ENCODE peak calls at places on chromosome X, in four cellular contexts. One of them, this sample, is unnamed.

GRCh38 chrX:109992203-109992602 is 10.7 kb upstream of the TMEM164 start:
- DNase-seq in D341Med: no peak
- DNase-seq in stimulated activated CD4-positive, alpha-beta T cell treated with anti-CD3 and anti-CD28 coated beads, Interleukin-4, amount 100 ng/mL, for 24 hours: no peak
- DNase-seq in GM03348: no peak
- DNase-seq in this sample: no peak

GRCh38 chrX:23066588-23067281 is 67.0 kb downstream of the DDX53 start:
- DNase-seq in D341Med: no peak
- DNase-seq in stimulated activated CD4-positive, alpha-beta T cell treated with anti-CD3 and anti-CD28 coated beads, Interleukin-4, amount 100 ng/mL, for 24 hours: no peak
- DNase-seq in GM03348: no peak
- DNase-seq in this sample: no peak

GRCh38 chrX:107714196-107714811 is 61.3 kb downstream of the TSC22D3 start:
- DNase-seq in D341Med: no peak
- DNase-seq in stimulated activated CD4-positive, alpha-beta T cell treated with anti-CD3 and anti-CD28 coated beads, Interleukin-4, amount 100 ng/mL, for 24 hours: no peak
- DNase-seq in GM03348: no peak
- DNase-seq in this sample: no peak

GRCh38 chrX:116596010-116596409 is 133.2 kb upstream of the CT83 start:
- DNase-seq in D341Med: no peak
- DNase-seq in stimulated activated CD4-positive, alpha-beta T cell treated with anti-CD3 and anti-CD28 coated beads, Interleukin-4, amount 100 ng/mL, for 24 hours: no peak
- DNase-seq in GM03348: no peak
- DNase-seq in this sample: no peak

GRCh38 chrX:42398967-42399631 is 378.9 kb downstream of the PPP1R2C start:
- DNase-seq in D341Med: no peak
- DNase-seq in stimulated activated CD4-positive, alpha-beta T cell treated with anti-CD3 and anti-CD28 coated beads, Interleukin-4, amount 100 ng/mL, for 24 hours: no peak
- DNase-seq in GM03348: no peak
- DNase-seq in this sample: no peak

GRCh38 chrX:84047339-84047738 is 140.7 kb downstream of the RPS6KA6 start:
- DNase-seq in D341Med: peak
- DNase-seq in stimulated activated CD4-positive, alpha-beta T cell treated with anti-CD3 and anti-CD28 coated beads, Interleukin-4, amount 100 ng/mL, for 24 hours: no peak
- DNase-seq in GM03348: no peak
- DNase-seq in this sample: no peak

GRCh38 chrX:1546601-1547275 is 9.8 kb upstream of the P2RY8 start:
- DNase-seq in D341Med: no peak
- DNase-seq in stimulated activated CD4-positive, alpha-beta T cell treated with anti-CD3 and anti-CD28 coated beads, Interleukin-4, amount 100 ng/mL, for 24 hours: no peak
- DNase-seq in GM03348: no peak
- DNase-seq in this sample: peak

GRCh38 chrX:49956313-49956712 is 33.9 kb downstream of the CLCN5 start:
- DNase-seq in D341Med: no peak
- DNase-seq in stimulated activated CD4-positive, alpha-beta T cell treated with anti-CD3 and anti-CD28 coated beads, Interleukin-4, amount 100 ng/mL, for 24 hours: no peak
- DNase-seq in GM03348: no peak
- DNase-seq in this sample: no peak

GRCh38 chrX:53071604-53072417 is 10.4 kb upstream of the TSPYL2 start:
- DNase-seq in D341Med: peak
- DNase-seq in stimulated activated CD4-positive, alpha-beta T cell treated with anti-CD3 and anti-CD28 coated beads, Interleukin-4, amount 100 ng/mL, for 24 hours: peak
- DNase-seq in GM03348: peak
- DNase-seq in this sample: peak

GRCh38 chrX:153537526-153538295 is 20.3 kb downstream of the ATP2B3 start:
- DNase-seq in D341Med: peak
- DNase-seq in stimulated activated CD4-positive, alpha-beta T cell treated with anti-CD3 and anti-CD28 coated beads, Interleukin-4, amount 100 ng/mL, for 24 hours: no peak
- DNase-seq in GM03348: no peak
- DNase-seq in this sample: no peak

GRCh38 chrX:12779534-12779933 is 11.7 kb upstream of the PRPS2 start:
- DNase-seq in D341Med: no peak
- DNase-seq in stimulated activated CD4-positive, alpha-beta T cell treated with anti-CD3 and anti-CD28 coated beads, Interleukin-4, amount 100 ng/mL, for 24 hours: no peak
- DNase-seq in GM03348: no peak
- DNase-seq in this sample: no peak

GRCh38 chrX:32483534-32484136 is 727.7 kb downstream of the DMD start:
- DNase-seq in D341Med: no peak
- DNase-seq in stimulated activated CD4-positive, alpha-beta T cell treated with anti-CD3 and anti-CD28 coated beads, Interleukin-4, amount 100 ng/mL, for 24 hours: no peak
- DNase-seq in GM03348: no peak
- DNase-seq in this sample: no peak

GRCh38 chrX:109533005-109533404 is 3.6 kb upstream of the NXT2 start:
- DNase-seq in D341Med: no peak
- DNase-seq in stimulated activated CD4-positive, alpha-beta T cell treated with anti-CD3 and anti-CD28 coated beads, Interleukin-4, amount 100 ng/mL, for 24 hours: no peak
- DNase-seq in GM03348: no peak
- DNase-seq in this sample: no peak

GRCh38 chrX:154827624-154828408 is 6.6 kb downstream of the SMIM9 start:
- DNase-seq in D341Med: no peak
- DNase-seq in stimulated activated CD4-positive, alpha-beta T cell treated with anti-CD3 and anti-CD28 coated beads, Interleukin-4, amount 100 ng/mL, for 24 hours: no peak
- DNase-seq in GM03348: no peak
- DNase-seq in this sample: no peak

GRCh38 chrX:70052895-70053615 is 3.3 kb upstream of the AWAT2 start:
- DNase-seq in D341Med: no peak
- DNase-seq in stimulated activated CD4-positive, alpha-beta T cell treated with anti-CD3 and anti-CD28 coated beads, Interleukin-4, amount 100 ng/mL, for 24 hours: no peak
- DNase-seq in GM03348: no peak
- DNase-seq in this sample: no peak

GRCh38 chrX:12950851-12951589 is 23.9 kb upstream of the TMSB4X start:
- DNase-seq in D341Med: peak
- DNase-seq in stimulated activated CD4-positive, alpha-beta T cell treated with anti-CD3 and anti-CD28 coated beads, Interleukin-4, amount 100 ng/mL, for 24 hours: peak
- DNase-seq in GM03348: no peak
- DNase-seq in this sample: no peak

GRCh38 chrX:121831601-121832000 is 784.2 kb downstream of the GLUD2 start:
- DNase-seq in D341Med: no peak
- DNase-seq in stimulated activated CD4-positive, alpha-beta T cell treated with anti-CD3 and anti-CD28 coated beads, Interleukin-4, amount 100 ng/mL, for 24 hours: no peak
- DNase-seq in GM03348: peak
- DNase-seq in this sample: no peak

GRCh38 chrX:69076084-69076483 is 89.2 kb downstream of the PJA1 start:
- DNase-seq in D341Med: no peak
- DNase-seq in stimulated activated CD4-positive, alpha-beta T cell treated with anti-CD3 and anti-CD28 coated beads, Interleukin-4, amount 100 ng/mL, for 24 hours: no peak
- DNase-seq in GM03348: no peak
- DNase-seq in this sample: peak

GRCh38 chrX:109902665-109903064 is 100.2 kb upstream of the TMEM164 start:
- DNase-seq in D341Med: no peak
- DNase-seq in stimulated activated CD4-positive, alpha-beta T cell treated with anti-CD3 and anti-CD28 coated beads, Interleukin-4, amount 100 ng/mL, for 24 hours: no peak
- DNase-seq in GM03348: peak
- DNase-seq in this sample: no peak

GRCh38 chrX:49754238-49754857 is 58.6 kb upstream of the PAGE1 start:
- DNase-seq in D341Med: peak
- DNase-seq in stimulated activated CD4-positive, alpha-beta T cell treated with anti-CD3 and anti-CD28 coated beads, Interleukin-4, amount 100 ng/mL, for 24 hours: peak
- DNase-seq in GM03348: peak
- DNase-seq in this sample: no peak

GRCh38 chrX:18833071-18833731 is 125.8 kb downstream of the PPEF1 start:
- DNase-seq in D341Med: no peak
- DNase-seq in stimulated activated CD4-positive, alpha-beta T cell treated with anti-CD3 and anti-CD28 coated beads, Interleukin-4, amount 100 ng/mL, for 24 hours: no peak
- DNase-seq in GM03348: peak
- DNase-seq in this sample: no peak

GRCh38 chrX:4978613-4979012 is 1250.1 kb downstream of the NLGN4X start:
- DNase-seq in D341Med: no peak
- DNase-seq in stimulated activated CD4-positive, alpha-beta T cell treated with anti-CD3 and anti-CD28 coated beads, Interleukin-4, amount 100 ng/mL, for 24 hours: no peak
- DNase-seq in GM03348: no peak
- DNase-seq in this sample: no peak

GRCh38 chrX:153438522-153438921 is 7.3 kb downstream of the TREX2 start:
- DNase-seq in D341Med: no peak
- DNase-seq in stimulated activated CD4-positive, alpha-beta T cell treated with anti-CD3 and anti-CD28 coated beads, Interleukin-4, amount 100 ng/mL, for 24 hours: no peak
- DNase-seq in GM03348: peak
- DNase-seq in this sample: peak

GRCh38 chrX:153299855-153300254 is 21.7 kb downstream of the PNMA6F start:
- DNase-seq in D341Med: no peak
- DNase-seq in stimulated activated CD4-positive, alpha-beta T cell treated with anti-CD3 and anti-CD28 coated beads, Interleukin-4, amount 100 ng/mL, for 24 hours: no peak
- DNase-seq in GM03348: no peak
- DNase-seq in this sample: no peak

GRCh38 chrX:118495958-118496762 is 545 bp downstream of the DOCK11 start:
- DNase-seq in D341Med: peak
- DNase-seq in stimulated activated CD4-positive, alpha-beta T cell treated with anti-CD3 and anti-CD28 coated beads, Interleukin-4, amount 100 ng/mL, for 24 hours: peak
- DNase-seq in GM03348: peak
- DNase-seq in this sample: peak

GRCh38 chrX:17707731-17708130 is 29.6 kb upstream of the SCML1 start:
- DNase-seq in D341Med: no peak
- DNase-seq in stimulated activated CD4-positive, alpha-beta T cell treated with anti-CD3 and anti-CD28 coated beads, Interleukin-4, amount 100 ng/mL, for 24 hours: no peak
- DNase-seq in GM03348: no peak
- DNase-seq in this sample: no peak

GRCh38 chrX:138925330-138925729 is 213.8 kb upstream of the FGF13 start:
- DNase-seq in D341Med: no peak
- DNase-seq in stimulated activated CD4-positive, alpha-beta T cell treated with anti-CD3 and anti-CD28 coated beads, Interleukin-4, amount 100 ng/mL, for 24 hours: no peak
- DNase-seq in GM03348: peak
- DNase-seq in this sample: no peak

GRCh38 chrX:129646721-129647587 is 7.8 kb downstream of the APLN start:
- DNase-seq in D341Med: no peak
- DNase-seq in stimulated activated CD4-positive, alpha-beta T cell treated with anti-CD3 and anti-CD28 coated beads, Interleukin-4, amount 100 ng/mL, for 24 hours: no peak
- DNase-seq in GM03348: no peak
- DNase-seq in this sample: no peak

GRCh38 chrX:34918091-34918736 is 24.4 kb upstream of the FAM47B start:
- DNase-seq in D341Med: no peak
- DNase-seq in stimulated activated CD4-positive, alpha-beta T cell treated with anti-CD3 and anti-CD28 coated beads, Interleukin-4, amount 100 ng/mL, for 24 hours: no peak
- DNase-seq in GM03348: peak
- DNase-seq in this sample: no peak

GRCh38 chrX:41695464-41695863 is 6.7 kb downstream of the GPR34 start:
- DNase-seq in D341Med: no peak
- DNase-seq in stimulated activated CD4-positive, alpha-beta T cell treated with anti-CD3 and anti-CD28 coated beads, Interleukin-4, amount 100 ng/mL, for 24 hours: peak
- DNase-seq in GM03348: no peak
- DNase-seq in this sample: no peak

GRCh38 chrX:9510366-9510765 is 45.5 kb downstream of the TBL1X start:
- DNase-seq in D341Med: no peak
- DNase-seq in stimulated activated CD4-positive, alpha-beta T cell treated with anti-CD3 and anti-CD28 coated beads, Interleukin-4, amount 100 ng/mL, for 24 hours: no peak
- DNase-seq in GM03348: no peak
- DNase-seq in this sample: no peak

GRCh38 chrX:133921764-133922389 is 63.5 kb downstream of the GPC3 start:
- DNase-seq in D341Med: peak
- DNase-seq in stimulated activated CD4-positive, alpha-beta T cell treated with anti-CD3 and anti-CD28 coated beads, Interleukin-4, amount 100 ng/mL, for 24 hours: peak
- DNase-seq in GM03348: peak
- DNase-seq in this sample: no peak

This sample was measured in posterior vena cava.